ENCODE peak calls at places on chromosomes 3 and 15, in seven cellular contexts. L, Z, P, H, J, C and Y are unnamed samples.

GRCh38 chr3:194267744-194268658 is 83.1 kb downstream of the CPN2 start:
- DNase-seq in L (no peak), Z (no peak), P (no peak), H (no peak), J (peak; percentile 79), C (no peak), Y (no peak)

GRCh38 chr15:77969055-77969454 is 108.5 kb downstream of the TBC1D2B start:
- DNase-seq in L (no peak), Z (no peak), P (no peak), H (no peak), J (no peak), C (no peak), Y (no peak)

GRCh38 chr15:44718927-44719292 is 7.6 kb downstream of the B2M start:
- DNase-seq in L (no peak), Z (no peak), P (no peak), H (no peak), J (no peak), C (no peak), Y (no peak)

GRCh38 chr3:58670506-58671125 is 4.0 kb upstream of the FAM3D start:
- DNase-seq in L (no peak), Z (no peak), P (no peak), H (no peak), J (no peak), C (no peak), Y (no peak)

GRCh38 chr15:99978426-99978825 is 245.2 kb upstream of the LYSMD4 start:
- DNase-seq in L (no peak), Z (no peak), P (no peak), H (peak; percentile 15), J (no peak), C (no peak), Y (no peak)

GRCh38 chr15:101652783-101653430 is 726 bp upstream of the TM2D3 start:
- DNase-seq in L (peak; percentile 9), Z (no peak), P (peak; percentile 42), H (no peak), J (no peak), C (no peak), Y (peak; percentile 48)

GRCh38 chr3:24793896-24794295 is 299.2 kb upstream of the THRB start:
- DNase-seq in L (no peak), Z (no peak), P (no peak), H (no peak), J (no peak), C (no peak), Y (no peak)

GRCh38 chr3:66609660-66610547 is 109.1 kb upstream of the LRIG1 start:
- DNase-seq in L (no peak), Z (no peak), P (peak; percentile 92), H (peak; percentile 77), J (no peak), C (no peak), Y (no peak)

GRCh38 chr15:101324513-101325177 is 29.6 kb upstream of the SNRPA1 start:
- DNase-seq in L (no peak), Z (no peak), P (no peak), H (no peak), J (no peak), C (no peak), Y (no peak)

GRCh38 chr15:90862964-90863721 is 5.2 kb upstream of the FURIN start:
- DNase-seq in L (no peak), Z (no peak), P (no peak), H (peak; percentile 85), J (no peak), C (no peak), Y (no peak)

GRCh38 chr15:29911705-29912104 is 89.4 kb upstream of the TJP1 start:
- DNase-seq in L (no peak), Z (no peak), P (peak; percentile 31), H (no peak), J (no peak), C (no peak), Y (no peak)

GRCh38 chr3:140753865-140754754 is 76.2 kb downstream of the TRIM42 start:
- DNase-seq in L (no peak), Z (no peak), P (no peak), H (peak; percentile 66), J (no peak), C (no peak), Y (peak; percentile 44)

GRCh38 chr3:186509423-186509822 is 34.8 kb downstream of the CRYGS start:
- DNase-seq in L (no peak), Z (no peak), P (no peak), H (no peak), J (no peak), C (no peak), Y (no peak)

GRCh38 chr3:179063945-179064560 is 7.6 kb downstream of the ZMAT3 start:
- DNase-seq in L (no peak), Z (no peak), P (no peak), H (no peak), J (no peak), C (no peak), Y (no peak)

GRCh38 chr15:61916104-61916503 is 144.1 kb downstream of the VPS13C start:
- DNase-seq in L (no peak), Z (no peak), P (no peak), H (no peak), J (no peak), C (no peak), Y (no peak)

GRCh38 chr15:77742127-77742526 is 109.4 kb upstream of the LINGO1 start:
- DNase-seq in L (no peak), Z (no peak), P (no peak), H (no peak), J (no peak), C (no peak), Y (no peak)

GRCh38 chr3:105429034-105429762 is 62.5 kb downstream of the ALCAM start:
- DNase-seq in L (no peak), Z (no peak), P (no peak), H (no peak), J (no peak), C (no peak), Y (no peak)

DNA sequence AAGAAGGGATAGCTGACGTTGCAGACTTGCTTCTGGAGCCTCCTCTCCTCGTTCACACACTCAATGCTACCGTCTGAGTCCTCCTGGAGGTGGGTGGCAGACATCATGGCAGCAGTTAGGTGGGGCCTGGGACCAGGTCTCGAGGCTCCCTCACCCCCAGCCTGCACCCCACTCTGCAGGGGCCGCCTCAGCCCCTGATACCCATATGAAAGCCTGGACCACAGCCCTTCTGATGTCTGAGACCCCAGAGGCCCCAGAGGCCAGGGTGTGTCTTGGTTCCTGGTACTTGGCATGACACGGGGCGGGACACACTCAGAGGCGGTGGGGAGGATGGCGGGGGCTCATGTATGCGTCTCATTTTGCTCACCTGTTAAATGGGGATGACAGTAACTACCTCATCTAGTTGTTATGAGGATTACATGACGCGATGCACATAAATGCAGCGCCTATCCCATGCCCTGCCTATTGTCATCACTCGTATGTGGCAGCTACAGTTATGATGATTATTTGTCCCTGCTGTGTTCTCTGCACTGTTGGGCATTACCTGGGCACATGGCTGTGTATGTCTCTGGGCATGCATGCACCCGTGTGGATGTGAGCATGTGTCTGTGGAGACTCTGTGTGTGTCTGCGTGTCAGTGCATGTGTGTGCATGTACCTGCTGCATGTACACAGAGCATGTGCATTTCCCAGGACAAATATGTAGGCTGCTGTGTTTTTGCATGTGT is 39.9 kb downstream of the FEM1B start:
- DNase-seq in L (no peak), Z (no peak), P (no peak), H (no peak), J (peak; percentile 75), C (no peak), Y (no peak)
- TF ChIP-seq CTCF in L (no peak), Z (no peak), P (no peak), H (no peak), J (no peak), C (no peak), Y (no peak)

GRCh38 chr15:60421544-60421943 is 23.8 kb upstream of the ANXA2 start:
- DNase-seq in L (no peak), Z (no peak), P (peak; percentile 82), H (peak; percentile 78), J (no peak), C (no peak), Y (peak; percentile 85)
- H3K27me3 ChIP-seq in L (no peaks in the 10 kb centered on the region), Z (no peaks in the 10 kb centered on the region), P (no peaks in the 10 kb centered on the region), H (no peaks in the 10 kb centered on the region), J (no peaks in the 10 kb centered on the region), C (no peaks in the 10 kb centered on the region), Y (no peaks in the 10 kb centered on the region)

DNA sequence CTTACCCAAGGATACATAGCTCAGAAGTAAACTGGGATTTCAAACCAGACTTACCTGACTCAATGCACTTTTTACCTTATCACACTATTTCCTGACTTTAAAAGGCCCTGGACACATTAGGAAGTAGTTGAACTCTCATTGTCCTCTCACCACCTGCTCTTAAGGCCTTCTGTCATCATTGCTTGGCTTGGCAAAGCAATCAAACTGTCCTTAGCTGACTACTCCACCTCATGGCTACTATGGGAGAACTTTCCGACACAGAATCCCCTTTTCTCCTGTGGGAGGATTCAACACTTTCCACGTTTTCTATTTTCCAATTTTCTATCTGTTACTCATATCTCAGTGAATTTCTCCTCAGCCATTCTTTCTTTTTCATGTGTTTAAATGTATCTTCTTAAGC is 55.4 kb downstream of the ZNF148 start:
- DNase-seq in L (no peak), Z (no peak), P (no peak), H (no peak), J (no peak), C (no peak), Y (no peak)
- TF ChIP-seq CTCF in L (no peak), Z (no peak), P (no peak), H (no peak), J (no peak), C (no peak), Y (no peak)

GRCh38 chr15:40932625-40933519 is 3.7 kb downstream of the DLL4 start:
- DNase-seq in L (no peak), Z (no peak), P (no peak), H (peak; percentile 42), J (no peak), C (no peak), Y (no peak)

GRCh38 chr15:40929730-40930429 is 740 bp downstream of the DLL4 start:
- DNase-seq in L (no peak), Z (no peak), P (peak; percentile 35), H (no peak), J (no peak), C (no peak), Y (no peak)

GRCh38 chr15:40930430-40931299 is 1.5 kb downstream of the DLL4 start:
- DNase-seq in L (peak; percentile 46), Z (peak; percentile 61), P (no peak), H (peak; percentile 30), J (no peak), C (no peak), Y (no peak)

GRCh38 chr15:40932146-40932545 is 3.0 kb downstream of the DLL4 start:
- DNase-seq in L (no peak), Z (no peak), P (no peak), H (no peak), J (no peak), C (no peak), Y (no peak)

DNA sequence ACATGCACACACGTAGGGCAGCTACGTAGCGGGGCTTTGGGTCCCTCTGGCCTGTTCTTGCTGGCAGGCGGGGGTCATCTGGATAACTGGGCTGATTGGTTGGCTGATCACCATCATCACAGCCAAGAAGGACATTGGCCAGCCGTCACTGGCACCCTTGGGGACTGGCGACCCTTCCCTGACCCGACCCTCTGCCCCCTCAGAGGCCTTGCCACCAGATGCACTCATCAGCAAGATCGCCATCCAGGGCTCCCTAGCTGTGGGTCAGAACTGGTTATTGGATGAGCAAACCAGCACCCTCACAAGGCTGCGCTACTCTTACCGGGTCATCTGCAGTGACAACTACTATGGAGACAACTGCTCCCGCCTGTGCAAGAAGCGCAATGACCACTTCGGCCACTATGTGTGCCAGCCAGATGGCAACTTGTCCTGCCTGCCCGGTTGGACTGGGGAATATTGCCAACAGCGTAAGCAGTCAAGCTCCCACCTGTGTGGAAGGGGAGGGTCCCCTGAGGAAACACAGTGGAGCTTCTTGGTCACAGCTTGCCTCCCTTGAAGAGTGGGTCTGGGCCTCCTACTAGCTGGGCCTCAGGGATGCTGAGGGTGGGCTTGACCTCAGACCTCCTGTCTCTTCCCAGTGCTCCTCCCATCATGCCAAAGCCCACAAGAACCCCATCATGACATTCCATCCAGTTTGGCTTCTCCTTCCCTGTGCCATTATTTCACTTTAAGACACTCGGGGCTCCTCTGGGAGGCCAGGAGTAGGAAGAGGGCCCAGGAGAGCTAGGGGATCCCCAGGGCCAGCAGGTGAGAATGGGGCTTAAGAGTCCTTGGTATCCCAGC is 2.4 kb downstream of the DLL4 start:
- DNase-seq in L (no peak), Z (no peak), P (no peak), H (no peak), J (no peak), C (no peak), Y (no peak)
- H3K27me3 ChIP-seq in L (peaks cover 57% of the 10 kb centered on the region), Z (peaks cover 31% of the 10 kb centered on the region), P (peaks cover 28% of the 10 kb centered on the region), H (peaks cover 27% of the 10 kb centered on the region), J (peaks cover 59% of the 10 kb centered on the region), C (peaks cover 13% of the 10 kb centered on the region), Y (peaks cover 77% of the 10 kb centered on the region)